ENCODE peak calls at places on chromosomes 4 and X, in nine cellular contexts. J, T, U, N, Z, D, C, G and M are unnamed samples.

GRCh38 chr4:73452953-73453700 is 17.1 kb downstream of the AFP start:
- DNase-seq in J (no peak), T (no peak), U (no peak), N (no peak), Z (no peak), D (no peak), C (no peak), G (no peak), M (no peak)

GRCh38 chr4:112752061-112752460 is 115.1 kb downstream of the LARP7 start:
- DNase-seq in J (no peak), T (no peak), U (no peak), N (no peak), Z (no peak), D (no peak), C (no peak), G (no peak), M (no peak)

GRCh38 chr4:75715105-75715799 is 9.1 kb upstream of the USO1 start:
- DNase-seq in J (no peak), T (no peak), U (no peak), N (no peak), Z (peak; percentile 38), D (no peak), C (no peak), G (no peak), M (no peak)

GRCh38 chr4:177051473-177052060 is 258.1 kb upstream of the NEIL3 start:
- DNase-seq in J (no peak), T (no peak), U (no peak), N (no peak), Z (peak; percentile 24), D (no peak), C (no peak), G (peak; percentile 22), M (peak; percentile 2)

GRCh38 chr4:153222790-153223417 is 18.7 kb downstream of the TRIM2 start:
- DNase-seq in J (no peak), T (peak; percentile 30), U (peak; percentile 63), N (no peak), Z (peak; percentile 50), D (no peak), C (peak; percentile 15), G (no peak), M (no peak)

GRCh38 chr4:25133132-25133531 is 27.1 kb downstream of the SEPSECS start:
- DNase-seq in J (no peak), T (no peak), U (no peak), N (no peak), Z (no peak), D (no peak), C (no peak), G (no peak), M (no peak)

GRCh38 chr4:146407669-146408084 is 114.1 kb downstream of the SLC10A7 start:
- DNase-seq in J (no peak), T (no peak), U (no peak), N (no peak), Z (peak; percentile 55), D (no peak), C (no peak), G (no peak), M (peak; percentile 97)

GRCh38 chr4:110003401-110004187 is 90.9 kb downstream of the EGF start:
- DNase-seq in J (no peak), T (no peak), U (no peak), N (no peak), Z (no peak), D (no peak), C (no peak), G (no peak), M (no peak)

GRCh38 chr4:137705171-137705783 is 173.0 kb upstream of the PCDH18 start:
- DNase-seq in J (no peak), T (no peak), U (no peak), N (no peak), Z (peak; percentile 96), D (peak; percentile 94), C (no peak), G (no peak), M (no peak)

GRCh38 chr4:105050896-105051295 is 95.8 kb upstream of the TET2 start:
- DNase-seq in J (no peak), T (no peak), U (no peak), N (no peak), Z (peak; percentile 39), D (no peak), C (no peak), G (no peak), M (peak; percentile 41)

GRCh38 chrX:45479835-45480422 is 279.3 kb upstream of the DIPK2B start:
- DNase-seq in J (no peak), T (no peak), U (no peak), N (no peak), Z (peak; percentile 69), D (peak; percentile 59), C (no peak), G (no peak), M (peak; percentile 50)

GRCh38 chr4:122117743-122118142 is 34.4 kb upstream of the BLTP1 start:
- DNase-seq in J (no peak), T (no peak), U (no peak), N (no peak), Z (no peak), D (peak; percentile 15), C (peak; percentile 17), G (no peak), M (no peak)

GRCh38 chr4:183960912-183961569 is 55.9 kb downstream of the STOX2 start:
- DNase-seq in J (no peak), T (no peak), U (peak; percentile 15), N (no peak), Z (no peak), D (no peak), C (no peak), G (no peak), M (no peak)

GRCh38 chrX:43096830-43097229 is 318.9 kb upstream of the PPP1R2C start:
- DNase-seq in J (no peak), T (no peak), U (no peak), N (no peak), Z (no peak), D (no peak), C (no peak), G (no peak), M (no peak)

GRCh38 chrX:150408007-150408406 is 44.9 kb downstream of the MAMLD1 start:
- DNase-seq in J (no peak), T (no peak), U (no peak), N (no peak), Z (no peak), D (no peak), C (no peak), G (no peak), M (no peak)

GRCh38 chr4:154490589-154491340 is 834 bp downstream of the DCHS2 start:
- DNase-seq in J (no peak), T (peak; percentile 11), U (peak; percentile 22), N (no peak), Z (no peak), D (no peak), C (no peak), G (no peak), M (no peak)

GRCh38 chr4:41784191-41784979 is 35.9 kb upstream of the PHOX2B start:
- DNase-seq in J (no peak), T (no peak), U (no peak), N (no peak), Z (no peak), D (no peak), C (no peak), G (no peak), M (no peak)

GRCh38 chr4:53592686-53593641 is 1.7 kb upstream of the LNX1 start:
- DNase-seq in J (no peak), T (peak; percentile 43), U (no peak), N (no peak), Z (peak; percentile 46), D (no peak), C (no peak), G (peak; percentile 56), M (no peak)

GRCh38 chr4:55372259-55372658 is 23.5 kb upstream of the TMEM165 start:
- DNase-seq in J (no peak), T (no peak), U (no peak), N (no peak), Z (peak; percentile 64), D (no peak), C (no peak), G (no peak), M (no peak)

GRCh38 chr4:31230579-31230978 is 510.4 kb downstream of the PCDH7 start:
- DNase-seq in J (no peak), T (no peak), U (no peak), N (no peak), Z (no peak), D (no peak), C (no peak), G (no peak), M (no peak)

GRCh38 chr4:38109370-38109769 is 149.2 kb downstream of the PTTG2 start:
- DNase-seq in J (no peak), T (no peak), U (no peak), N (no peak), Z (no peak), D (no peak), C (no peak), G (no peak), M (no peak)

GRCh38 chr4:83125738-83126141 is 11.2 kb upstream of the PLAC8 start:
- DNase-seq in J (no peak), T (no peak), U (no peak), N (peak; percentile 27), Z (no peak), D (no peak), C (peak; percentile 76), G (no peak), M (no peak)

GRCh38 chr4:31667701-31668100 is 947.5 kb downstream of the PCDH7 start:
- DNase-seq in J (no peak), T (no peak), U (no peak), N (no peak), Z (peak; percentile 24), D (no peak), C (no peak), G (no peak), M (no peak)

GRCh38 chr4:1237981-1238675 is 10.8 kb downstream of the CTBP1 start:
- DNase-seq in J (no peak), T (no peak), U (no peak), N (no peak), Z (no peak), D (no peak), C (no peak), G (no peak), M (no peak)

GRCh38 chr4:78923459-78924312 is 15.6 kb downstream of the PAQR3 start:
- DNase-seq in J (no peak), T (no peak), U (no peak), N (no peak), Z (no peak), D (no peak), C (no peak), G (no peak), M (no peak)

GRCh38 chrX:76279007-76279406 is 106.1 kb downstream of the PBDC1 start:
- DNase-seq in J (no peak), T (no peak), U (no peak), N (no peak), Z (peak; percentile 59), D (peak; percentile 1), C (peak; percentile 35), G (peak; percentile 52), M (peak; percentile 7)

GRCh38 chr4:62791386-62791785 is 1591.3 kb downstream of the ADGRL3 start:
- DNase-seq in J (no peak), T (no peak), U (no peak), N (no peak), Z (no peak), D (no peak), C (no peak), G (no peak), M (no peak)

GRCh38 chr4:15938182-15938581 is 358 bp downstream of the FGFBP1 start:
- DNase-seq in J (no peak), T (no peak), U (no peak), N (no peak), Z (no peak), D (no peak), C (no peak), G (no peak), M (no peak)

GRCh38 chr4:41125558-41126311 is 88.6 kb downstream of the APBB2 start:
- DNase-seq in J (no peak), T (no peak), U (no peak), N (no peak), Z (peak; percentile 23), D (no peak), C (no peak), G (no peak), M (no peak)

GRCh38 chr4:128292349-128292748 is 4.7 kb upstream of the PGRMC2 start:
- DNase-seq in J (no peak), T (no peak), U (no peak), N (no peak), Z (no peak), D (no peak), C (no peak), G (no peak), M (no peak)

GRCh38 chr4:182808673-182809416 is 108.3 kb downstream of the DCTD start:
- DNase-seq in J (peak; percentile 4), T (no peak), U (no peak), N (peak; percentile 35), Z (no peak), D (no peak), C (peak; percentile 78), G (no peak), M (no peak)